ENCODE peak calls at places on chromosomes 3 and 15, in eight cellular contexts. E is CD8-positive, alpha-beta memory T cell; J is NAMALWA; H is AG10803; K is ACHN; P is NCI-H1417; U is adrenal gland; Z is cardiac fibroblast. X is an unnamed sample.

GRCh38 chr3:176561826-176562225 is 635.5 kb downstream of the TBL1XR1 start:
- DNase-seq in E (no peak), J (no peak), H (no peak), K (no peak), P (peak), U (no peak), Z (no peak), X (no peak)

GRCh38 chr3:146594843-146595482 is 10.2 kb downstream of the PLSCR5 start:
- DNase-seq in E (no peak), J (peak), H (peak), K (peak), P (peak), U (no peak), Z (peak), X (no peak)

GRCh38 chr3:50442940-50443579 is 60.4 kb downstream of the CACNA2D2 start:
- DNase-seq in E (no peak), J (no peak), H (no peak), K (no peak), P (peak), U (no peak), Z (no peak), X (no peak)

GRCh38 chr3:169744332-169745054 is 20.4 kb downstream of the TERC start:
- DNase-seq in E (no peak), J (peak), H (no peak), K (peak), P (peak), U (no peak), Z (peak), X (no peak)

GRCh38 chr3:59237121-59237520 is 187.3 kb upstream of the CFAP20DC start:
- DNase-seq in E (no peak), J (no peak), H (peak), K (no peak), P (no peak), U (no peak), Z (peak), X (peak)

GRCh38 chr3:182464513-182465145 is 328.7 kb upstream of the ATP11B start:
- DNase-seq in E (no peak), J (no peak), H (no peak), K (no peak), P (no peak), U (no peak), Z (no peak), X (no peak)

GRCh38 chr3:15797600-15798303 is at the start of gene ANKRD28:
- DNase-seq in E (no peak), J (peak), H (peak), K (peak), P (peak), U (no peak), Z (peak), X (no peak)

GRCh38 chr15:74382004-74382816 is 14.8 kb upstream of the CYP11A1 start:
- DNase-seq in E (peak), J (peak), H (peak), K (peak), P (peak), U (peak), Z (peak), X (peak)

GRCh38 chr15:52728899-52729298 is 49.7 kb upstream of the ATOSA start:
- DNase-seq in E (no peak), J (no peak), H (peak), K (no peak), P (no peak), U (no peak), Z (peak), X (peak)

GRCh38 chr3:133295199-133295901 is 104.5 kb upstream of the BFSP2 start:
- DNase-seq in E (no peak), J (no peak), H (peak), K (no peak), P (no peak), U (no peak), Z (peak), X (no peak)

GRCh38 chr15:101201411-101202174 is 50.3 kb downstream of the CHSY1 start:
- DNase-seq in E (no peak), J (no peak), H (peak), K (peak), P (no peak), U (peak), Z (peak), X (peak)

GRCh38 chr15:40830884-40831283 is 2.4 kb upstream of the PPP1R14D start:
- DNase-seq in E (no peak), J (no peak), H (no peak), K (no peak), P (peak), U (no peak), Z (no peak), X (no peak)

GRCh38 chr15:78991879-78992278 is 47.0 kb upstream of the CTSH start:
- DNase-seq in E (no peak), J (no peak), H (no peak), K (no peak), P (no peak), U (no peak), Z (no peak), X (no peak)

GRCh38 chr3:16056210-16056607 is 118.3 kb upstream of the GALNT15 start:
- DNase-seq in E (no peak), J (no peak), H (peak), K (no peak), P (no peak), U (no peak), Z (peak), X (no peak)

GRCh38 chr3:66822059-66823009 is 175.8 kb upstream of the KBTBD8 start:
- DNase-seq in E (peak), J (peak), H (peak), K (peak), P (peak), U (peak), Z (peak), X (peak)

GRCh38 chr3:187025656-187026320 is 95.5 kb downstream of the ST6GAL1 start:
- DNase-seq in E (no peak), J (peak), H (no peak), K (no peak), P (peak), U (no peak), Z (no peak), X (no peak)

GRCh38 chr3:10232138-10232537 is 16.1 kb upstream of the TATDN2 start:
- DNase-seq in E (no peak), J (no peak), H (no peak), K (no peak), P (no peak), U (no peak), Z (no peak), X (no peak)

GRCh38 chr3:150409527-150410310 is 1.6 kb downstream of the TSC22D2 start:
- DNase-seq in E (peak), J (peak), H (peak), K (peak), P (peak), U (peak), Z (peak), X (no peak)

GRCh38 chr3:69838217-69838616 is 99.0 kb downstream of the MITF start:
- DNase-seq in E (no peak), J (no peak), H (peak), K (peak), P (no peak), U (no peak), Z (peak), X (no peak)

GRCh38 chr3:109545746-109546145 is 208.4 kb upstream of the DPPA4 start:
- DNase-seq in E (no peak), J (no peak), H (no peak), K (no peak), P (no peak), U (no peak), Z (no peak), X (no peak)

GRCh38 chr15:33963831-33964664 is 4.2 kb upstream of the CHRM5 start:
- DNase-seq in E (no peak), J (peak), H (peak), K (peak), P (peak), U (no peak), Z (peak), X (no peak)

GRCh38 chr3:125957674-125958510 is 11.1 kb upstream of the ROPN1B start:
- DNase-seq in E (no peak), J (no peak), H (no peak), K (no peak), P (no peak), U (no peak), Z (no peak), X (no peak)

GRCh38 chr3:33717616-33717865 is 513 bp downstream of the CLASP2 start:
- DNase-seq in E (no peak), J (no peak), H (no peak), K (peak), P (no peak), U (peak), Z (peak), X (peak)

GRCh38 chr3:42829628-42830436 is 20.6 kb downstream of the ACKR2 start:
- DNase-seq in E (no peak), J (no peak), H (no peak), K (no peak), P (no peak), U (no peak), Z (no peak), X (no peak)

GRCh38 chr3:112856537-112856936 is 9.9 kb upstream of the CD200R1L start:
- DNase-seq in E (peak), J (peak), H (no peak), K (no peak), P (peak), U (no peak), Z (no peak), X (no peak)

GRCh38 chr15:78726870-78727551 is 84.3 kb downstream of the ADAMTS7 start:
- DNase-seq in E (no peak), J (peak), H (no peak), K (peak), P (peak), U (peak), Z (peak), X (no peak)

GRCh38 chr3:21447471-21448205 is 303.4 kb downstream of the ZNF385D start:
- DNase-seq in E (no peak), J (no peak), H (peak), K (no peak), P (no peak), U (no peak), Z (peak), X (no peak)

GRCh38 chr15:48862705-48863104 is 15.2 kb upstream of the EID1 start:
- DNase-seq in E (no peak), J (peak), H (no peak), K (no peak), P (no peak), U (no peak), Z (no peak), X (no peak)

GRCh38 chr3:112358311-112358780 is 25.4 kb downstream of the CD200 start:
- DNase-seq in E (no peak), J (no peak), H (no peak), K (no peak), P (no peak), U (no peak), Z (peak), X (no peak)

X was measured in H54.